ENCODE peak calls at places on chromosomes 1 and 21, in five cellular contexts. X, L, S, T and O are unnamed samples.

GRCh38 chr1:151990058-151990855 is 3.4 kb downstream of the S100A10 start:
- DNase-seq in X (no peak), L (no peak), S (no peak), T (no peak), O (no peak)

GRCh38 chr1:96157101-96157500 is 564.5 kb upstream of the PTBP2 start:
- DNase-seq in X (no peak), L (no peak), S (no peak), T (no peak), O (no peak)

GRCh38 chr1:1250828-1251284 is 4.3 kb upstream of the C1QTNF12 start:
- DNase-seq in X (peak), L (peak), S (no peak), T (no peak), O (no peak)

GRCh38 chr1:185860876-185861275 is 126.7 kb downstream of the HMCN1 start:
- DNase-seq in X (no peak), L (no peak), S (no peak), T (no peak), O (no peak)

GRCh38 chr1:172875892-172876291 is 174.8 kb downstream of the TNFSF18 start:
- DNase-seq in X (no peak), L (no peak), S (no peak), T (no peak), O (no peak)

GRCh38 chr1:13836631-13837030 is 136.6 kb downstream of the PRDM2 start:
- DNase-seq in X (no peak), L (no peak), S (no peak), T (no peak), O (no peak)

GRCh38 chr1:160541622-160542302 is 18.7 kb upstream of the SLAMF6 start:
- DNase-seq in X (no peak), L (no peak), S (no peak), T (no peak), O (peak)

GRCh38 chr1:19819701-19820100 is 4.6 kb upstream of the RNF186 start:
- DNase-seq in X (no peak), L (no peak), S (no peak), T (no peak), O (no peak)

GRCh38 chr1:246212013-246212412 is 295.1 kb downstream of the SMYD3 start:
- DNase-seq in X (no peak), L (no peak), S (no peak), T (no peak), O (no peak)

GRCh38 chr1:247273013-247273412 is 17.1 kb downstream of the VN1R5 start:
- DNase-seq in X (no peak), L (no peak), S (no peak), T (no peak), O (no peak)

GRCh38 chr1:91092503-91092902 is 70.7 kb upstream of the ZNF644 start:
- DNase-seq in X (no peak), L (no peak), S (no peak), T (no peak), O (peak)

GRCh38 chr1:103448560-103448959 is 76.9 kb upstream of the RNPC3 start:
- DNase-seq in X (no peak), L (no peak), S (no peak), T (no peak), O (no peak)

GRCh38 chr1:145886390-145886789 is 724 bp upstream of the ANKRD35 start:
- DNase-seq in X (no peak), L (no peak), S (no peak), T (no peak), O (no peak)

GRCh38 chr1:187051618-187052232 is 223.0 kb downstream of the PLA2G4A start:
- DNase-seq in X (no peak), L (no peak), S (no peak), T (peak), O (peak)

GRCh38 chr1:153697873-153698647 is 19.6 kb downstream of the NPR1 start:
- DNase-seq in X (peak), L (no peak), S (no peak), T (peak), O (no peak)

GRCh38 chr21:29371464-29371863 is 72.7 kb downstream of the BACH1 start:
- DNase-seq in X (no peak), L (no peak), S (no peak), T (no peak), O (no peak)

GRCh38 chr1:9009438-9010366 is 16.5 kb downstream of the SLC2A7 start:
- DNase-seq in X (no peak), L (no peak), S (no peak), T (peak), O (no peak)

GRCh38 chr1:9004731-9005708 is 21.2 kb downstream of the SLC2A7 start:
- DNase-seq in X (peak), L (peak), S (peak), T (peak), O (peak)

GRCh38 chr1:9006956-9007615 is 19.1 kb downstream of the SLC2A7 start:
- DNase-seq in X (no peak), L (no peak), S (no peak), T (no peak), O (no peak)

GRCh38 chr1:9010781-9011323 is 15.4 kb downstream of the SLC2A7 start:
- DNase-seq in X (no peak), L (no peak), S (no peak), T (no peak), O (no peak)

DNA sequence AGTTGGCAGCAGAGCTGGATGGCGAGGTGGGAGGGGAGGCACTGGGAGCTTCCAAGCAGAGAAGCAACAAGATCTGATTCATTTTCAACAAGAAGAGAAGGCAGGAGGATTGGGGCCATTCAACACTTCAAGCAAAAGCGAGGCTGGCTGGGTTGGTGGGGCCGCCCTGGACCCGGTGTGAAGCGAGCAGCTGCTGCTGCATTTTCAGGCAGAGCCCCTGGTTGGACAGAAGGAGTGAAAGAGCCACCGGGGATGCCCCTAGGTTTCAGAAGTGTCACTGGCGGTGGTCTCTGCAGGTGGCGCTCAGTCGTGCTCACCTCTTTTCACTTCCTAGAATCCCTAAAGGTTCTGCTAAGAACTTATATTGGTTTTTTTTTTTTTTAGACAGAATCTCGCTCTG is 18.0 kb downstream of the SLC2A7 start:
- DNase-seq in X (no peak), L (no peak), S (no peak), T (no peak), O (no peak)
- TF ChIP-seq CTCF in X (no peak), L (no peak), S (no peak), T (no peak), O (no peak)

GRCh38 chr1:64935551-64936158 is 30.7 kb downstream of the JAK1 start:
- DNase-seq in X (no peak), L (no peak), S (no peak), T (no peak), O (no peak)

GRCh38 chr1:64933296-64934070 is 32.9 kb downstream of the JAK1 start:
- DNase-seq in X (peak), L (no peak), S (no peak), T (no peak), O (peak)

GRCh38 chr1:64929221-64929620 is 37.1 kb downstream of the JAK1 start:
- DNase-seq in X (no peak), L (no peak), S (no peak), T (no peak), O (no peak)

GRCh38 chr1:64934115-64934880 is 32.1 kb downstream of the JAK1 start:
- DNase-seq in X (peak), L (no peak), S (no peak), T (no peak), O (peak)

GRCh38 chr1:64932962-64933295 is 33.4 kb downstream of the JAK1 start:
- DNase-seq in X (no peak), L (no peak), S (no peak), T (no peak), O (no peak)
- TF ChIP-seq CTCF in X (no peak), L (no peak), S (no peak), T (no peak), O (no peak)

GRCh38 chr21:39184050-39184980 is 1.1 kb upstream of the PSMG1 start:
- DNase-seq in X (no peak), L (no peak), S (no peak), T (no peak), O (no peak)
- TF ChIP-seq CTCF in X (no peak), L (peak), S (no peak), T (no peak), O (no peak)

GRCh38 chr21:23452384-23453083 is 2154.7 kb downstream of the MRPL39 start:
- DNase-seq in X (no peak), L (no peak), S (no peak), T (peak), O (peak)

DNA sequence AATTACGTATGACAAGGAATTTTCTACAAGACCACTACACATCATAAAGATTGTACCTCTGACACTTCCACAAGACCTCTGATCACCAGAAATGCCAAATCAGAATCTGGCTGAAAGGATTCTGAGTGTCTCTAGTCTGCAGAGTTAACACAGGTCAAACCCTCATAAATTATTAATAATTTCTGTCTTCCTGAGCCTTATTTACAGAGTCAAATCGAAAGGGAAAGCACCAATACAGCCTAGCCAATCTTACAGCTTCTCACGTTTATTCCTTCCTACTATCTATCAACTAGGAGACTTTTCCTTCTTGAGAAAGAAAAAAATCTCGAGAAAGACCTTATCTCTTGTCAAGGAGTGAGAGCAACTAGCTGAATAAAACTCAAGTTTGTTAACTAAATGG is 2151.6 kb downstream of the MRPL39 start:
- DNase-seq in X (no peak), L (no peak), S (no peak), T (no peak), O (no peak)
- TF ChIP-seq CTCF in X (no peak), L (no peak), S (no peak), T (no peak), O (no peak)

DNA sequence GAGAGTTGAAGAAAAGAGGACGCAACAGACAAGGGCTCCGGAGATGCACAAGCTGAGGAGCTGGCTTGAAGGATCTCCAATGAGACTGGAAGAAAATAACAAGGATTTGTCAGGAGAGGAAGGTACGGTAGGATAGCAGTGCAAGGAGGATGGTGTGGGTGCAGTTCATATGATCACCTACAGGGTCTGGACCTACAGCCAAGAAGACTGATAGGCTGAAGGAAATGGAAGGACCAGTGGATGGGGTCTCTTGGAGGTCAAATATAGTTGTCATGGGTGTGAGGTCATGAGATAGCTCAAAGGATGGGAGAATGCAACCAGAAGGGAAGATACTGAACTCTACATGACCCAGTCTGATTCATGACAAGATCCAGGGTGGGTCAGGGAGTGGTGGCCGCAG is 15.2 kb upstream of the KANK4 start:
- DNase-seq in X (no peak), L (no peak), S (no peak), T (no peak), O (no peak)
- TF ChIP-seq CTCF in X (no peak), L (no peak), S (peak), T (peak), O (peak)

DNA sequence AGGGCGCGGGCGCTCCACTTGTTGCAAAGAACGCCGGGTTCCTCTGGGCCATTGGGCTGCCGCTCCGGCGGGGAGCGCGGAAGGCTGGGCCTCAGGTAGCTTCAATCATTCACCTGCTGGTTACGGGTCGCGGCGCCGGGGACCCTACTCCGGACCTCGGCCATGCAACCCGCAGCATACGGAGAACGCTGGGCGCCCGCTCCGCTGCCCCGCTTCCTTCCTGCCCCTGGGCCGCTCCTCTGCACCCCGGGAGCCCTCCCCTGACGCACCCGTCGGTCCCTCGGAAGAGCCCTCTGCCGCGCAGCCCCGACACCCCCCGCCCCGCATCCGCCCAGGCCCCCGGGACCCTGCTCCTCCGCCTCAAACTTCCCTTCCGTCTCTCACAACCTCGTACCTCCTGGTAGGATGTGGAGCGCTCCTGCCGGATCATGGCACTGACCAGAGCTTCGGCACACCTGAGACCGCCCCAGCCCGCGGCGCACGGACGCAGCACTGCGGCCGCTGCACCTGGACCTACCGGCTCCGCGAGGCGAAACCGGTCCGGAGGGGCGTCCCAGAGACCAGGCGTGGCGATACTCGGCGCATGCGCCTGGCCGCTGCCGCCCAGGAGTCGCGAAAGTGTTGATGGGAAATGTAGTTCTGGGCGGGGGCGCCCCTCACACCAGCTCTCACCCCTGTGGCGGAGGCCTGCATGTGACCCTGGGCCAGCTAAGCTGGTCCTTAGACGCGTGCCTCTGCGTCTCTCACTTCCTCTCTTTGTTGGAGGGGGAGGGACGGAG is at the start of gene PACC1:
- DNase-seq in X (peak), L (peak), S (peak), T (peak), O (no peak)
- TF ChIP-seq CTCF in X (no peak), L (no peak), S (no peak), T (no peak), O (no peak)

GRCh38 chr1:41425369-41425768 is 59.1 kb downstream of the EDN2 start:
- DNase-seq in X (no peak), L (no peak), S (no peak), T (no peak), O (no peak)

GRCh38 chr1:41422306-41422705 is 61.1 kb downstream of the FOXO6 start:
- DNase-seq in X (no peak), L (no peak), S (no peak), T (no peak), O (no peak)

GRCh38 chr1:41424581-41425118 is 59.8 kb downstream of the EDN2 start:
- DNase-seq in X (no peak), L (no peak), S (no peak), T (no peak), O (no peak)

GRCh38 chr1:41426201-41426890 is 58.1 kb downstream of the EDN2 start:
- DNase-seq in X (no peak), L (no peak), S (no peak), T (no peak), O (no peak)

GRCh38 chr1:41423511-41424191 is 60.8 kb downstream of the EDN2 start:
- DNase-seq in X (peak), L (no peak), S (no peak), T (no peak), O (no peak)
- TF ChIP-seq CTCF in X (peak), L (no peak), S (no peak), T (peak), O (peak)

DNA sequence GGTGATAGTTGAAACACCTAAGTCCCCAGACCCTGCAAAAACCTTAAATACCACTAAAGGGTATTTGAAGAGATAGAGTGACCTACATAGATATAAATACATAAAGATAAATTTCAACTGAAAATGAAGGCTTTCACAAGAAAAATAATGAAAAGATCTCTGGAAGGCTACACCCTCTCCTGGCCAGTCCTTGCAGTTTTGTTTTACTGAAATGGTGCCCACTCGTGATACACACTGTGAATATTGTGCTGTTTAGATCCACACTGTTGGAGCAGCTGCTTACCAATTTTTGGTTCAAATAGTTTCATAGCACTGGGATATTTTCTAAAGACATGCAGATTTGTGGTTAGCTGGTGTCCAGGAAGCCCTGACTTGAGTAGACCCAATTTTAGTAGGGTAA is 31.5 kb upstream of the RNF187 start:
- DNase-seq in X (no peak), L (no peak), S (no peak), T (no peak), O (no peak)
- TF ChIP-seq CTCF in X (no peak), L (no peak), S (no peak), T (peak), O (peak)

GRCh38 chr1:174114788-174115448 is 44.4 kb upstream of the RABGAP1L start:
- DNase-seq in X (no peak), L (no peak), S (no peak), T (peak), O (peak)
- TF ChIP-seq CTCF in X (peak), L (peak), S (peak), T (peak), O (peak)